ENCODE peak calls at places on chromosomes 5 and 9, in eight cellular contexts. K is psoas muscle; I is endothelial cell of umbilical vein; A is cardiac muscle cell; R is vagina; J is Panc1; S is PC-3; B is CD8-positive, alpha-beta memory T cell. Z is an unnamed sample. For H3K4me1, the result is how much of the 10 kb centered on the place peaks cover.

GRCh38 chr9:121827251-121827967 is 176.0 kb downstream of the DAB2IP start:
- DNase-seq in I (no peak), S (no peak), A (no peak), B (no peak), J (no peak), R (peak), K (no peak), Z (no peak)

GRCh38 chr5:120552638-120553037 is 88.5 kb downstream of the PRR16 start:
- DNase-seq in J (no peak), R (no peak), A (no peak), I (no peak), S (peak), B (no peak), K (no peak), Z (no peak)

GRCh38 chr5:100840364-100840763 is 62.7 kb downstream of the ST8SIA4 start:
- DNase-seq in S (peak), B (no peak), R (no peak), J (no peak), A (no peak), K (no peak), I (peak), Z (no peak)

GRCh38 chr9:110015759-110016158 is 192.2 kb downstream of the C9orf152 start:
- DNase-seq in A (no peak), J (no peak), I (peak), R (no peak), S (peak), K (no peak), B (no peak), Z (no peak)

GRCh38 chr9:133603165-133603927 is 5.8 kb downstream of the FAM163B start:
- DNase-seq in J (no peak), I (no peak), B (no peak), K (peak), R (no peak), S (no peak), A (no peak), Z (no peak)

GRCh38 chr5:78003914-78004313 is 227.8 kb upstream of the TBCA start:
- DNase-seq in B (no peak), J (no peak), I (no peak), A (no peak), K (no peak), S (no peak), R (no peak), Z (no peak)

GRCh38 chr5:179825655-179826182 is 5.0 kb downstream of the SQSTM1 start:
- DNase-seq in K (no peak), R (no peak), S (no peak), A (no peak), B (no peak), I (no peak), J (no peak), Z (no peak)

GRCh38 chr5:98173334-98173733 is 600.1 kb upstream of the RGMB start:
- DNase-seq in I (no peak), B (no peak), A (no peak), S (peak), J (no peak), R (no peak), K (no peak), Z (no peak)

GRCh38 chr5:1220351-1220750 is 4.8 kb upstream of the SLC6A18 start:
- DNase-seq in R (no peak), I (no peak), J (no peak), B (no peak), A (no peak), S (no peak), K (no peak), Z (no peak)

GRCh38 chr9:89497978-89498844 is at the start of gene SEMA4D:
- DNase-seq in K (peak), J (no peak), R (no peak), I (peak), S (peak), B (peak), A (peak), Z (peak)

DNA sequence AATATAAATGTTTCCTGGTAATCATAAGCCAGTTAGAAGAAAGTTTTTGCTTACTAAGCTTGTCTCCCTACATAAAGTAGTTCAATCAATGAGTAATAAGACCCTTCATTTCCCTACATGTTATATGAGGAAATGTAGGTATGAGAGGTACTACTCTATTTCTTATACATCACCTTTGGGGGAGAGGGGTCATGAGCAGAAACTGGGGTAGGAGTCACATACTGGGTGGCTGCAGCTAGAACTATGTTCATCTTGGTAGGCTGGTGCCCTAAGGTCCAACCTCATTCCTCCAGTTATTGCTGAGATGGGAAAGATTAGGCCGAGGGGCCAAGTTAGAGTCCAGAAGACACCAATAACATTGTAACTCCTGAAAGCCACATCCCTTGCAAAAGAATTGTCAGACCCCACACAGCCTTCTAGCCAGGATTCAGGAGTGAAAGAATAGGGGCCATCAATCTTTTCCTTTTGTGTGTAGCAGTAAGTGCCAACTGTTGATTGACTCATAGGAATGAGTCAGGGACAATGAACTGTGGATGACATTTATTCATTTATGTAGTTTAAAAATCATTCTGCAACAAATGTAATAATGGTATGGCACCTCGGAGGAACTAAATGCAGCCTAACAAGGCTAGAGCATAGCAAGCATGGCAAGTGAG is 21.6 kb upstream of the SREK1 start:
- DNase-seq in R (no peak), J (no peak), K (no peak), B (no peak), I (peak), A (no peak), S (peak), Z (no peak)
- H3K27ac ChIP-seq in R (no peak), J (no peak), K (no peak), B (no peak), I (no peak), A (no peak), S (no peak), Z (no peak)

GRCh38 chr5:160469156-160470144 is 47.8 kb downstream of the PTTG1 start:
- DNase-seq in B (no peak), I (no peak), S (no peak), R (no peak), K (no peak), A (no peak), J (no peak), Z (no peak)
- H3K4me3 ChIP-seq in B (peak), I (no peak), S (no peak), R (no peak), K (no peak), A (no peak), J (peak), Z (no peak)

GRCh38 chr5:59424515-59424914 is 469.0 kb downstream of the PDE4D start:
- DNase-seq in I (no peak), S (no peak), J (no peak), R (no peak), B (no peak), A (no peak), K (no peak), Z (no peak)

GRCh38 chr5:59433174-59433573 is 460.4 kb downstream of the PDE4D start:
- DNase-seq in K (no peak), B (no peak), I (no peak), A (no peak), S (no peak), J (no peak), R (no peak), Z (no peak)

GRCh38 chr5:59428391-59428790 is 465.1 kb downstream of the PDE4D start:
- DNase-seq in K (no peak), J (no peak), B (no peak), I (no peak), R (no peak), A (no peak), S (no peak), Z (no peak)

GRCh38 chr5:59430066-59430702 is 463.3 kb downstream of the PDE4D start:
- DNase-seq in B (no peak), S (no peak), K (no peak), A (no peak), J (no peak), R (no peak), I (no peak), Z (no peak)
- H3K4me1 ChIP-seq in B (under half), S (under half), K (under half), A (under half), J (under half), R (under half), I (under half), Z (under half)

GRCh38 chr5:37603072-37603471 is 224.0 kb downstream of the WDR70 start:
- DNase-seq in A (no peak), S (no peak), R (no peak), J (no peak), I (no peak), K (no peak), B (no peak), Z (no peak)
- H3K27ac ChIP-seq in A (no peak), S (no peak), R (no peak), J (no peak), I (no peak), K (peak), B (no peak), Z (no peak)

GRCh38 chr5:76819851-76820280 is 1.0 kb downstream of the F2RL1 start:
- DNase-seq in I (no peak), J (no peak), K (no peak), A (no peak), B (no peak), R (no peak), S (no peak), Z (no peak)

GRCh38 chr5:76818844-76819831 is at the start of gene F2RL1:
- DNase-seq in B (peak), R (no peak), J (no peak), A (peak), S (peak), I (peak), K (peak), Z (peak)

GRCh38 chr5:76813982-76814562 is 4.8 kb upstream of the F2RL1 start:
- DNase-seq in I (peak), S (peak), R (no peak), K (no peak), J (no peak), A (no peak), B (no peak), Z (no peak)

GRCh38 chr5:76820491-76820890 is 1.7 kb downstream of the F2RL1 start:
- DNase-seq in S (peak), I (no peak), K (no peak), B (no peak), R (no peak), J (no peak), A (no peak), Z (no peak)

DNA sequence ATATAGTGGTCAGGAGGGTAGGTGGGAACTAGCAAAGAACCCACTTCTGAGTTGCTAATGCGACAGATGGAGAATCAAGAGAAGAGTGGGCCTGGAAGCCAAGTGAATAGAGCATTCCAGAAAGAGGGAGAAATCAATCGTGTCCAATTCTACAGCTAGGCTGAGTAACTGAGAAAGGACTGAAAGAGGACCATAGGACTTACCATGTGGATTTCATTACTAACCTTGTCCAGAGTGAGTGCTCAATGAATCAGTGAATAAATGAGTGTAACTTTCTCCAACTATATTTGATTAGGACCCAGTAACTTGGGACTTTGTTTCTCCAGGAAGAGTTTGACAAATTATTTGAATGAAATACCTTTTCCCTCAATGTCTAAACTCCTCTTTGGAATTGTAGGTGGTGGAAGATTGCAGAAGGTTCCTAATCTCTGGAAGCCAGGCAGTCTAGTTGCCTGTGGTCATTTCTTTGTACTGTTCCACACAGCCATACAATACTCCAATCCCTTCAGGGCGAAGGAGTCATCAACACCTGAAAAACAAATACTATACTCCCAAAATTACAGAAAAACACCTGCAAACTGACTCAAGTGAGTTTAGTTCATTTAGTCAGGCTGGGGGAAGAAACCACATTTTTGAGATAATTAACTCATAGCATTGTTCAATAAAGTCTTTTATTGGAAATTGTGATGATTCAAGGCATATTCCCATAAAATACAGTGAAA is 2.6 kb upstream of the F2RL1 start:
- DNase-seq in B (no peak), K (no peak), J (no peak), R (no peak), I (no peak), S (no peak), A (no peak), Z (no peak)
- H3K4me3 ChIP-seq in B (no peak), K (no peak), J (no peak), R (no peak), I (no peak), S (peak), A (no peak), Z (no peak)

DNA sequence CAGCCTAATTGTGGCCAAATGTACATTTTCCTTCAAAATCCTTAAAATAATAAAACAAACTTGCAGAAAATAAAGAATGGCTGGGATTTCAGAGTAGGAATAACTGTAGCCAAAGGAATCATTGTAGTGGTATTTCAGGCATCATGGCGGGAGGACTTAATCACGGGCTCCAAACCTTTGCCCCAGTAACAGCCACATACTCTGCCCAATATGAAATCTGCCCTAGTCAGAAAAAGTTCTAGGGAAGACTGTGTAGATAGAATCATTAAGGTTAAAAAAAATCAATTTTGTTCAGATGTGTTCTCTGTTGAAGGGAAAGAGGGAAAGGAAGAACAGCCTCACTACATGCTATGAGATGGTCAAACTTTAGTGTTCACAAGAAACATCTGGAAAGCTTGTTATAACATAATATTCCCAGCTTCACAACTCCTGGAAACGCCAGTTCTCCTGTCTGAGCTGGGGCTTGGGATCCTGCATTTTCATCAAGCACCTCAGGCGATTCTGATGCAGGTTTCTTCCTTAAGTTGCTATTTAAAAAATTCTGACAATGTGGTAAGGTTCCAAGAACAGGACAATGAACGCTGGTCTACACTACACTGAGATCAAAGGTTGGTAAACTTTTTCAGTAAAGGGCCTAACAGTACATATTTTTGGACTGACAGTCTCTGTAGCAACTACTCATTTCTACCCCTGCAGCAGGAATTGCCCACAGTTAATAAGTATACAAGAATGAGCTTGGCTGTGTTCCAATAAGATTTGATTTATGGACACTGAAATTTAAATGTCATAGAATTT is 87.9 kb downstream of the CEMIP2 start:
- DNase-seq in B (no peak), A (no peak), K (no peak), J (no peak), I (peak), S (peak), R (no peak), Z (no peak)
- H3K4me1 ChIP-seq in B (under half), A (under half), K (under half), J (under half), I (under half), S (half or more), R (under half), Z (under half)

Z was measured in iPS DF 6.9.